ENCODE peak calls at places on chromosomes 5 and 9, in four cellular contexts. One of them, this sample, is unnamed.

GRCh38 chr5:2848634-2849033 is 97.2 kb upstream of the IRX2 start:
- DNase-seq in activated CD4-positive, CD25-positive, alpha-beta regulatory T cell treated with anti-CD3 and anti-CD28 coated beads, Interleukin-2, amount 50 U/mL, for 72 hours: no peak
- DNase-seq in endothelial cell: no peak
- DNase-seq in esophagus muscularis mucosa: peak; percentile 47
- DNase-seq in this sample: no peak

GRCh38 chr9:136930014-136930413 is 14.5 kb downstream of the FBXW5 start:
- DNase-seq in activated CD4-positive, CD25-positive, alpha-beta regulatory T cell treated with anti-CD3 and anti-CD28 coated beads, Interleukin-2, amount 50 U/mL, for 72 hours: no peak
- DNase-seq in endothelial cell: no peak
- DNase-seq in esophagus muscularis mucosa: no peak
- DNase-seq in this sample: no peak

GRCh38 chr5:141512390-141513020 is 23.6 kb downstream of the PCDHGC5 start:
- DNase-seq in esophagus muscularis mucosa: no peak
- DNase-seq in activated CD4-positive, CD25-positive, alpha-beta regulatory T cell treated with anti-CD3 and anti-CD28 coated beads, Interleukin-2, amount 50 U/mL, for 72 hours: peak; percentile 89
- DNase-seq in endothelial cell: peak; percentile 87
- DNase-seq in this sample: peak; percentile 97

GRCh38 chr5:113357696-113358476 is 76.9 kb downstream of the TSSK1B start:
- DNase-seq in endothelial cell: no peak
- DNase-seq in activated CD4-positive, CD25-positive, alpha-beta regulatory T cell treated with anti-CD3 and anti-CD28 coated beads, Interleukin-2, amount 50 U/mL, for 72 hours: no peak
- DNase-seq in esophagus muscularis mucosa: no peak
- DNase-seq in this sample: no peak

GRCh38 chr5:11164456-11165286 is 403.6 kb upstream of the DAP start:
- DNase-seq in activated CD4-positive, CD25-positive, alpha-beta regulatory T cell treated with anti-CD3 and anti-CD28 coated beads, Interleukin-2, amount 50 U/mL, for 72 hours: no peak
- DNase-seq in endothelial cell: no peak
- DNase-seq in esophagus muscularis mucosa: peak; percentile 60
- DNase-seq in this sample: no peak

GRCh38 chr5:58565033-58565432 is 17.8 kb upstream of the RAB3C start:
- DNase-seq in activated CD4-positive, CD25-positive, alpha-beta regulatory T cell treated with anti-CD3 and anti-CD28 coated beads, Interleukin-2, amount 50 U/mL, for 72 hours: no peak
- DNase-seq in esophagus muscularis mucosa: no peak
- DNase-seq in endothelial cell: no peak
- DNase-seq in this sample: no peak

GRCh38 chr5:77155179-77155839 is 55.2 kb upstream of the PDE8B start:
- DNase-seq in esophagus muscularis mucosa: no peak
- DNase-seq in activated CD4-positive, CD25-positive, alpha-beta regulatory T cell treated with anti-CD3 and anti-CD28 coated beads, Interleukin-2, amount 50 U/mL, for 72 hours: no peak
- DNase-seq in endothelial cell: no peak
- DNase-seq in this sample: no peak

GRCh38 chr5:165325201-165325600 is 1819.8 kb downstream of the MAT2B start:
- DNase-seq in activated CD4-positive, CD25-positive, alpha-beta regulatory T cell treated with anti-CD3 and anti-CD28 coated beads, Interleukin-2, amount 50 U/mL, for 72 hours: no peak
- DNase-seq in esophagus muscularis mucosa: no peak
- DNase-seq in endothelial cell: no peak
- DNase-seq in this sample: no peak

GRCh38 chr9:125189011-125189360 is 617 bp downstream of the PPP6C start:
- DNase-seq in endothelial cell: peak; percentile 45
- DNase-seq in activated CD4-positive, CD25-positive, alpha-beta regulatory T cell treated with anti-CD3 and anti-CD28 coated beads, Interleukin-2, amount 50 U/mL, for 72 hours: peak; percentile 50
- DNase-seq in esophagus muscularis mucosa: no peak
- DNase-seq in this sample: peak; percentile 32

GRCh38 chr5:119221330-119221729 is 134.5 kb upstream of the TNFAIP8 start:
- DNase-seq in activated CD4-positive, CD25-positive, alpha-beta regulatory T cell treated with anti-CD3 and anti-CD28 coated beads, Interleukin-2, amount 50 U/mL, for 72 hours: no peak
- DNase-seq in esophagus muscularis mucosa: no peak
- DNase-seq in endothelial cell: no peak
- DNase-seq in this sample: no peak

GRCh38 chr5:74452851-74453250 is 187.7 kb downstream of the ENC1 start:
- DNase-seq in esophagus muscularis mucosa: no peak
- DNase-seq in activated CD4-positive, CD25-positive, alpha-beta regulatory T cell treated with anti-CD3 and anti-CD28 coated beads, Interleukin-2, amount 50 U/mL, for 72 hours: no peak
- DNase-seq in endothelial cell: no peak
- DNase-seq in this sample: no peak

GRCh38 chr5:137220523-137220927 is 278.6 kb downstream of the SPOCK1 start:
- DNase-seq in activated CD4-positive, CD25-positive, alpha-beta regulatory T cell treated with anti-CD3 and anti-CD28 coated beads, Interleukin-2, amount 50 U/mL, for 72 hours: no peak
- DNase-seq in endothelial cell: peak; percentile 14
- DNase-seq in esophagus muscularis mucosa: no peak
- DNase-seq in this sample: peak; percentile 43

GRCh38 chr5:79448336-79448735 is 65.6 kb downstream of the HOMER1 start:
- DNase-seq in activated CD4-positive, CD25-positive, alpha-beta regulatory T cell treated with anti-CD3 and anti-CD28 coated beads, Interleukin-2, amount 50 U/mL, for 72 hours: no peak
- DNase-seq in esophagus muscularis mucosa: no peak
- DNase-seq in endothelial cell: no peak
- DNase-seq in this sample: no peak

GRCh38 chr9:93183663-93184438 is at the start of gene WNK2:
- DNase-seq in activated CD4-positive, CD25-positive, alpha-beta regulatory T cell treated with anti-CD3 and anti-CD28 coated beads, Interleukin-2, amount 50 U/mL, for 72 hours: peak; percentile 52
- DNase-seq in esophagus muscularis mucosa: no peak
- DNase-seq in endothelial cell: peak; percentile 27
- DNase-seq in this sample: peak; percentile 65

GRCh38 chr5:10904862-10905432 is 143.9 kb upstream of the DAP start:
- DNase-seq in endothelial cell: no peak
- DNase-seq in activated CD4-positive, CD25-positive, alpha-beta regulatory T cell treated with anti-CD3 and anti-CD28 coated beads, Interleukin-2, amount 50 U/mL, for 72 hours: no peak
- DNase-seq in esophagus muscularis mucosa: peak; percentile 77
- DNase-seq in this sample: peak; percentile 48

This sample was measured in H9.